ENCODE peak calls at places on chromosomes 1 and 21, in ten cellular contexts. N, P, V, D, Q, I, Y, T, R and U are unnamed samples. For H3K4me1, the result is how much of the 10 kb centered on the place peaks cover.

GRCh38 chr1:59025898-59026426 is 242.1 kb upstream of the JUN start:
- DNase-seq in N (no peak), P (no peak), V (no peak), D (peak), Q (no peak), I (no peak), Y (no peak), T (no peak), R (no peak), U (no peak)

GRCh38 chr1:36831171-36831810 is 203.0 kb downstream of the GRIK3 start:
- DNase-seq in N (no peak), P (peak), V (no peak), D (no peak), Q (no peak), I (no peak), Y (no peak), T (no peak), R (peak), U (no peak)

GRCh38 chr1:33133478-33134105 is 48.3 kb downstream of the TRIM62 start:
- DNase-seq in N (no peak), P (no peak), V (no peak), D (no peak), Q (no peak), I (no peak), Y (no peak), T (no peak), R (no peak), U (peak)

GRCh38 chr1:177646757-177647730 is 322.8 kb downstream of the SEC16B start:
- DNase-seq in N (no peak), P (no peak), V (no peak), D (no peak), Q (no peak), I (no peak), Y (no peak), T (no peak), R (no peak), U (no peak)

GRCh38 chr1:92410706-92411105 is 76.0 kb downstream of the GFI1 start:
- DNase-seq in N (no peak), P (no peak), V (no peak), D (no peak), Q (peak), I (no peak), Y (peak), T (no peak), R (no peak), U (no peak)

GRCh38 chr1:187624812-187625542 is 796.2 kb downstream of the PLA2G4A start:
- DNase-seq in N (no peak), P (no peak), V (no peak), D (peak), Q (no peak), I (no peak), Y (no peak), T (no peak), R (no peak), U (no peak)

GRCh38 chr1:21317035-21317689 is 26.9 kb upstream of the ECE1 start:
- DNase-seq in N (peak), P (peak), V (peak), D (peak), Q (peak), I (peak), Y (peak), T (peak), R (no peak), U (peak)

GRCh38 chr21:25929859-25930520 is 195.2 kb downstream of the GABPA start:
- DNase-seq in N (peak), P (no peak), V (no peak), D (peak), Q (no peak), I (no peak), Y (no peak), T (no peak), R (no peak), U (no peak)

GRCh38 chr1:222081859-222082258 is 340.0 kb upstream of the DUSP10 start:
- DNase-seq in N (no peak), P (no peak), V (no peak), D (no peak), Q (no peak), I (no peak), Y (no peak), T (no peak), R (no peak), U (no peak)

GRCh38 chr1:54998100-54998499 is 633 bp upstream of the BSND start:
- DNase-seq in N (no peak), P (peak), V (no peak), D (no peak), Q (no peak), I (no peak), Y (no peak), T (no peak), R (no peak), U (no peak)

GRCh38 chr1:193221641-193222040 is 35.2 kb upstream of the B3GALT2 start:
- DNase-seq in N (no peak), P (no peak), V (no peak), D (peak), Q (no peak), I (no peak), Y (no peak), T (no peak), R (no peak), U (no peak)

GRCh38 chr1:56557746-56558145 is 21.6 kb downstream of the PLPP3 start:
- DNase-seq in N (no peak), P (no peak), V (no peak), D (no peak), Q (no peak), I (no peak), Y (no peak), T (no peak), R (no peak), U (no peak)

GRCh38 chr21:44473915-44474555 is 18.7 kb downstream of the LRRC3 start:
- DNase-seq in N (no peak), P (no peak), V (no peak), D (no peak), Q (no peak), I (no peak), Y (no peak), T (no peak), R (no peak), U (no peak)

GRCh38 chr1:208326033-208326432 is 81.8 kb upstream of the PLXNA2 start:
- DNase-seq in N (no peak), P (no peak), V (no peak), D (no peak), Q (no peak), I (no peak), Y (no peak), T (no peak), R (no peak), U (no peak)

GRCh38 chr1:99570486-99571089 is 75.3 kb upstream of the PALMD start:
- DNase-seq in N (no peak), P (no peak), V (no peak), D (no peak), Q (no peak), I (no peak), Y (no peak), T (no peak), R (no peak), U (no peak)

GRCh38 chr1:55050283-55050682 is 10.9 kb downstream of the PCSK9 start:
- DNase-seq in N (no peak), P (no peak), V (no peak), D (peak), Q (no peak), I (no peak), Y (peak), T (no peak), R (no peak), U (peak)

GRCh38 chr1:219126267-219126862 is 47.3 kb upstream of the LYPLAL1 start:
- DNase-seq in N (no peak), P (no peak), V (no peak), D (peak), Q (no peak), I (no peak), Y (no peak), T (no peak), R (no peak), U (peak)

GRCh38 chr21:18384771-18385170 is 18.8 kb downstream of the TMPRSS15 start:
- DNase-seq in N (no peak), P (no peak), V (no peak), D (no peak), Q (no peak), I (no peak), Y (no peak), T (no peak), R (no peak), U (no peak)

GRCh38 chr1:234619794-234620247 is 9.8 kb upstream of the IRF2BP2 start:
- DNase-seq in N (no peak), P (no peak), V (no peak), D (no peak), Q (no peak), I (no peak), Y (no peak), T (no peak), R (no peak), U (no peak)

GRCh38 chr1:54857741-54858665 is 29.0 kb downstream of the DHCR24 start:
- DNase-seq in N (no peak), P (peak), V (no peak), D (peak), Q (no peak), I (no peak), Y (no peak), T (no peak), R (no peak), U (peak)

GRCh38 chr1:210259496-210259895 is 26.9 kb downstream of the SERTAD4 start:
- DNase-seq in N (no peak), P (no peak), V (no peak), D (peak), Q (no peak), I (no peak), Y (no peak), T (no peak), R (no peak), U (no peak)

GRCh38 chr1:115837762-115838421 is 3.0 kb downstream of the NHLH2 start:
- DNase-seq in N (no peak), P (peak), V (no peak), D (no peak), Q (no peak), I (no peak), Y (no peak), T (no peak), R (no peak), U (peak)

GRCh38 chr1:193538690-193539089 is 352.3 kb upstream of the B3GALT2 start:
- DNase-seq in N (no peak), P (no peak), V (no peak), D (no peak), Q (no peak), I (no peak), Y (no peak), T (no peak), R (no peak), U (no peak)

GRCh38 chr1:233543338-233544255 is 70.3 kb upstream of the KCNK1 start:
- DNase-seq in N (no peak), P (no peak), V (no peak), D (peak), Q (no peak), I (no peak), Y (no peak), T (peak), R (no peak), U (peak)

DNA sequence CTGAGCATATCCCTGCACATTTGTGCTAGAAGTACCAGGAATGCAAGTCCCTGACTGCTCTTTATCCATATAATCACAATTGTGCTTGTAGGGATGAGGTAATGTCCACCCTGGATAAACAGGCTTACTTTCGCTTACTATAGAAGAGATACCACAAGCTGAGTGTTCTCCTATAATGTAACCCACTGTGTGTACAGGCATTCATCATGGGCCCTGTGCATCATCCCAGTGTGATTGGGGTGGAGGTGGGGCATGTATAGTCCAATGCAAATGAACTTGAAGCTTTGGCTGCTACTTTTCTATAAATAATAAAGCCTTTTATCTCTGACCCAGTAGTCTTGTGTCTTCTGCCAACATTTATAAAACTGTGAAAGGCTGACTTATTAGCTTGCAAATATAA is 69.3 kb downstream of the MAN1A2 start:
- DNase-seq in N (no peak), P (no peak), V (no peak), D (no peak), Q (no peak), I (no peak), Y (no peak), T (no peak), R (no peak), U (no peak)
- H3K4me1 ChIP-seq in N (under half), P (under half), V (under half), D (under half), Q (under half), I (under half), Y (under half), T (under half), R (under half), U (under half)

GRCh38 chr1:94979126-94979525 is 52.2 kb upstream of the CNN3 start:
- DNase-seq in N (no peak), P (no peak), V (no peak), D (no peak), Q (no peak), I (no peak), Y (no peak), T (no peak), R (no peak), U (no peak)
- H3K4me1 ChIP-seq in N (under half), P (under half), V (half or more), D (under half), Q (under half), I (under half), Y (under half), T (under half), R (under half), U (under half)

DNA sequence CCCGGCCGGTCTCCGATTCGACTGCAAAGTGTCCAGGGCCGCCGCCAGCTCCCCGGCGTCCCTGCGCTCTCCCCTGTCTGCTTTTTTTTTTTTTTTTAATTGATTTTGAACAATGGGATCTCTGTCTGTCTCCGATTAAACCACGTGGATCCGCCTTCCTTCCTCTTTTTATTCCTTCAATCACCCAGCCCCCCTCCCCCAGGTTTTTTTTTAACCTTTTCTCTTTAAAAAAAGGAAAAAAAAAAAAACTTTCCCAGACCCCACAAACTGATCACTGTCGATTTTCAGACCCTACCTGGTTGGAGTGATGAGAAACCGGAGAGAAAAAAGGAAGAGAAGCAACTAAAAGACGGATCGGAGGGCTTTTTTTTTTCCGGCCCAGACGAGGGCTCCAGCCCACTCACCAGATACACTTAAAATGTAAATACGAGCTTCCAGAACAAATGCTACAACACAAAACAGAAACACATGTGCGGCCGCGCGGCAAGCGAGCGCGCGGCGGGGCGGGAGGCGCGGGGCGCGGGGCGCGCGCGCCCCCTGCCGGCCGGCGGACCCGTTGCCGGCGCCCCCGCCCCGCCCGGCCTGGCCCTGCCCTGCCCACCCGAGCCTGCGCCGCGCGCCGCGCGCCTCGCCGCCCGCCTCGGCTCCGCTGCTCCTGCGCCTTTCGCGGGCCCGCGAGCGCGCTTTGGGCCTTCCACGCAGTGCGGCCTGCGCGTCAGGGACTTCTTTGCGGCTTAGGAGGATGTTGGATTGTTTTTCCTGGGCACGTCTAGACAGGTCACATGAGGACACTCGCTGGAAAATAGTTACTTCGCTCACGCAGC is at the start of gene RCC2:
- DNase-seq in N (peak), P (peak), V (peak), D (peak), Q (peak), I (peak), Y (peak), T (peak), R (peak), U (peak)
- H3K4me1 ChIP-seq in N (under half), P (under half), V (under half), D (under half), Q (under half), I (under half), Y (under half), T (under half), R (under half), U (under half)

GRCh38 chr1:12076425-12077005 is 13.4 kb downstream of the TNFRSF8 start:
- DNase-seq in N (no peak), P (peak), V (no peak), D (peak), Q (no peak), I (no peak), Y (no peak), T (no peak), R (peak), U (no peak)
- H3K4me1 ChIP-seq in N (under half), P (under half), V (under half), D (under half), Q (under half), I (under half), Y (under half), T (under half), R (under half), U (under half)

GRCh38 chr1:224381880-224382548 is 25.3 kb downstream of the CNIH4 start:
- DNase-seq in N (no peak), P (no peak), V (no peak), D (no peak), Q (no peak), I (no peak), Y (no peak), T (no peak), R (no peak), U (no peak)

GRCh38 chr1:224375059-224375458 is 18.4 kb downstream of the CNIH4 start:
- DNase-seq in N (no peak), P (no peak), V (no peak), D (no peak), Q (no peak), I (no peak), Y (no peak), T (no peak), R (no peak), U (no peak)

GRCh38 chr1:224380003-224380402 is 23.3 kb downstream of the CNIH4 start:
- DNase-seq in N (no peak), P (no peak), V (no peak), D (peak), Q (no peak), I (no peak), Y (peak), T (no peak), R (no peak), U (no peak)

GRCh38 chr1:224377676-224378006 is 21.0 kb downstream of the CNIH4 start:
- DNase-seq in N (no peak), P (no peak), V (no peak), D (peak), Q (no peak), I (no peak), Y (no peak), T (no peak), R (no peak), U (no peak)

DNA sequence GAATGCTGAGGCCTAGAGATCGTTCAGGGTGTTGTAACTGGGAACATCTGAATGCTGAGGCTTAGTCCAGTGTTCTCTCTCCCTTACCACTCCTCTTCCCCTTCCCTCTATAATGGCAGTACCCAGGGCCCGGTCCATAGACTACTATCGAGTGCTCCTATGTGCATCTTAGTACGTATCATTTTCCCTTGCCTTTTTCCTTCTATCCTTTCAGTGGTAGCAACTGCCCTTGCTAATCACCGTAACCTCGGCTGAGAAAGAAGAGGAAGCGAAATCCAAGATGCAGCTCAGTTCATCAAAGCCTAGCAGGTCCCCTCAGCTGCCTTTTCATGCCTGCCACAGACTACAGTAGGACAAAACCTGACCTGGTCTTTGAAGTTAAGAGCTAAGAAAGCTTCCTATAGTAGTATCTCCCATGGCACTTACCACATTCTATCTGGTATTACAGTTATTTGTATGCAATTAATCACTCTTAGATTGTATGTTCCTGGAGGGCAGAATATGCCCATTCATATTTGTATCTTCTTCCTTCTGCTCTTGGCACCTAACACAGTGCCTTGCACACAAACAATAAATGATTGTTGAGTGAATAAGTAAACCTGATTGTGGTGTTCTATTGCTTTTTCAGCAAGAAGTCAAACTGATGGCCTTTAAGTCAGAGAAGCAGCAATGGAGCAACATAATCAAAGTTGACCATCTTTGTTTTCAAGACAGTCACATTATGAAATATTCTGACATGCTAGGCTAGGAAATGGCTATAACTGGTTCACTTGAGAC is 22.4 kb downstream of the CNIH4 start:
- DNase-seq in N (no peak), P (no peak), V (no peak), D (no peak), Q (no peak), I (no peak), Y (no peak), T (no peak), R (no peak), U (no peak)
- H3K4me1 ChIP-seq in N (under half), P (under half), V (under half), D (under half), Q (under half), I (under half), Y (under half), T (under half), R (under half), U (under half)

DNA sequence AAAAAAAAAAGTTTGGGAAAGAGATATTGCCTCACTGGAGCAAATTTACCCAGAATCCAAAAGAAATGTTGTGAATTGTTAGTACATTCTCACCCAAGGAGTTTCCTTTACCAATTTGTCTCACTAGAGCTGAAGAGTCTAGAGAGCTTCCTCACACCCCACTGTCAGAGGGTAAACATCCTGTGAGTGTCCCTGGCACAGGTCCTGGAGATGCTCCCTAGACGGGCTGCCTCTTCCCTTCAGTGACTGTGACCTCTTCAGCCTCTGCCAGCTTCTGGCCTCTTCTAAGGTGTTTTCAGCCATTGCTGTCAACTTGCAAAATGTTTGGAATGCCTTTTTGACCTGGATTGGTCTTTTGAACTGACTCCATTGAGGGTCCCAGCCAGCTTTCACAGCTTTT is 159.4 kb downstream of the DHRS3 start:
- DNase-seq in N (no peak), P (no peak), V (no peak), D (no peak), Q (no peak), I (no peak), Y (no peak), T (no peak), R (no peak), U (no peak)
- H3K4me1 ChIP-seq in N (half or more), P (under half), V (half or more), D (under half), Q (under half), I (under half), Y (under half), T (under half), R (under half), U (under half)

GRCh38 chr1:217389895-217390294 is 241.0 kb downstream of the GPATCH2 start:
- DNase-seq in N (no peak), P (no peak), V (no peak), D (no peak), Q (no peak), I (no peak), Y (no peak), T (no peak), R (no peak), U (no peak)
- H3K4me1 ChIP-seq in N (under half), P (under half), V (under half), D (under half), Q (under half), I (under half), Y (under half), T (under half), R (under half), U (under half)